ENCODE peak calls at places on chromosomes 13 and 19, in five cellular contexts. O is fibroblast of the aortic adventitia; V is Daoy; U is stimulated activated CD4-positive, alpha-beta T cell treated with anti-CD3 and anti-CD28 coated beads, Interleukin-2, amount 100 ng/mL, for 24 hours; D is A172. X is an unnamed sample.

GRCh38 chr13:39144941-39145533 is 106.8 kb downstream of the NHLRC3 start:
- DNase-seq in O (peak), V (peak), U (peak), D (peak), X (peak)

GRCh38 chr19:41324921-41325639 is 15.1 kb downstream of the CCDC97 start:
- DNase-seq in O (peak), V (peak), U (no peak), D (peak), X (no peak)

GRCh38 chr13:33867472-33867871 is 49.5 kb downstream of the RFC3 start:
- DNase-seq in O (no peak), V (no peak), U (no peak), D (no peak), X (no peak)

GRCh38 chr13:51000576-51001260 is 91.1 kb downstream of the RNASEH2B start:
- DNase-seq in O (peak), V (peak), U (no peak), D (no peak), X (no peak)

GRCh38 chr13:22915442-22916082 is 265.2 kb upstream of the SGCG start:
- DNase-seq in O (peak), V (peak), U (no peak), D (peak), X (no peak)

GRCh38 chr19:16002985-16003384 is 54.2 kb downstream of the OR10H4 start:
- DNase-seq in O (no peak), V (no peak), U (no peak), D (no peak), X (no peak)

GRCh38 chr19:12952488-12953455 is 4.3 kb downstream of the GADD45GIP1 start:
- DNase-seq in O (peak), V (peak), U (no peak), D (peak), X (no peak)

GRCh38 chr13:44052843-44053607 is 173.3 kb downstream of the LACC1 start:
- DNase-seq in O (peak), V (no peak), U (no peak), D (no peak), X (no peak)

GRCh38 chr13:29858667-29859066 is 8.2 kb upstream of the UBL3 start:
- DNase-seq in O (peak), V (no peak), U (no peak), D (no peak), X (no peak)

X was measured in smooth muscle cell of the brain vasculature.